ENCODE peak calls at places on chromosomes 4 and X, in six cellular contexts. Q is naive thymus-derived CD4-positive, alpha-beta T cell; D is breast epithelium; U is uterus; M is adrenal gland; Y is heart right ventricle. I is an unnamed sample. For H3K9me3 and H3K4me1, the result is how much of the 10 kb centered on the place peaks cover.

GRCh38 chrX:18874560-18875255 is 109.2 kb downstream of the PHKA2 start:
- DNase-seq in Q (no peak), D (no peak), U (no peak), M (no peak), Y (no peak), I (no peak)

GRCh38 chrX:2609431-2610238 is 81.5 kb upstream of the CD99 start:
- DNase-seq in Q (no peak), D (no peak), U (no peak), M (no peak), Y (no peak), I (no peak)

GRCh38 chr4:132333723-132334045 is 815.4 kb upstream of the PCDH10 start:
- DNase-seq in Q (no peak), D (no peak), U (no peak), M (no peak), Y (no peak), I (no peak)

GRCh38 chrX:124045109-124045508 is 83.6 kb downstream of the STAG2 start:
- DNase-seq in Q (no peak), D (no peak), U (no peak), M (no peak), Y (no peak), I (no peak)

GRCh38 chr4:48370260-48371134 is 29.2 kb downstream of the SLAIN2 start:
- DNase-seq in Q (no peak), D (no peak), U (no peak), M (no peak), Y (no peak), I (no peak)

GRCh38 chr4:113232194-113232593 is 182.7 kb downstream of the ANK2 start:
- DNase-seq in Q (no peak), D (no peak), U (no peak), M (no peak), Y (no peak), I (no peak)

GRCh38 chr4:178553201-178553600 is 1111.0 kb upstream of the AGA start:
- DNase-seq in Q (no peak), D (no peak), U (no peak), M (no peak), Y (no peak), I (no peak)

GRCh38 chrX:2819345-2820130 is 9.2 kb upstream of the GYG2 start:
- DNase-seq in Q (no peak), D (no peak), U (no peak), M (no peak), Y (no peak), I (no peak)

GRCh38 chrX:17521871-17522693 is 147.1 kb downstream of the NHS start:
- DNase-seq in Q (no peak), D (no peak), U (no peak), M (peak), Y (peak), I (no peak)

GRCh38 chr4:38160487-38161207 is 200.4 kb downstream of the PTTG2 start:
- DNase-seq in Q (no peak), D (no peak), U (peak), M (peak), Y (no peak), I (peak)

GRCh38 chr4:122894802-122895201 is 27.6 kb downstream of the NUDT6 start:
- DNase-seq in Q (no peak), D (no peak), U (no peak), M (no peak), Y (no peak), I (no peak)

GRCh38 chr4:17315459-17315858 is 196.4 kb downstream of the QDPR start:
- DNase-seq in Q (no peak), D (no peak), U (no peak), M (no peak), Y (no peak), I (no peak)

GRCh38 chrX:16695079-16695676 is 17.3 kb downstream of the CTPS2 start:
- DNase-seq in Q (peak), D (no peak), U (peak), M (peak), Y (peak), I (peak)

GRCh38 chr4:14095881-14096280 is 468.4 kb upstream of the BOD1L1 start:
- DNase-seq in Q (no peak), D (no peak), U (no peak), M (no peak), Y (no peak), I (no peak)
- H3K9me3 ChIP-seq in Q (under half), D (under half), U (under half), M (under half), Y (under half), I (under half)

GRCh38 chr4:1449833-1450741 is 43.8 kb upstream of the NKX1-1 start:
- DNase-seq in Q (no peak), D (peak), U (no peak), M (no peak), Y (no peak), I (no peak)
- H3K4me1 ChIP-seq in Q (under half), D (under half), U (under half), M (under half), Y (under half), I (under half)

DNA sequence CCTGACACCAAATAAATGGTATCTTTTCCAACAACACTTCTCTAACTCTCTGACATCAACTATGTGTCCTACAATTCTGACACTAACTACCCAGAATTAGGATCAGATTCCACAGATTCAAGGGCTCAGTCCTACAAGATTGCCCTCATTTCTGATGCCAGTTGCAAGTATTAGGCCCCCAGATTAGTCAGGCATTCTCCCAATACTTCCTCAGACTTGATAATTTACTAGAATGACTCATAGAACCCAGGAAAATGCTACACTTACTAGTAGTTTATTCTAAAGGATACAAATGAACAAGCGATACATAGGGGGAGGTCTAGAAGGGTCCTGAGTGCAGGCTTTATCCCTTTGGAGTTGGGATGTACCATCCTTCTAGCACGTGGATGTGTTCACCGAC is 8.5 kb downstream of the TIGD2 start:
- DNase-seq in Q (no peak), D (no peak), U (no peak), M (no peak), Y (no peak), I (no peak)
- H3K27ac ChIP-seq in Q (no peak), D (no peak), U (no peak), M (no peak), Y (no peak), I (no peak)

DNA sequence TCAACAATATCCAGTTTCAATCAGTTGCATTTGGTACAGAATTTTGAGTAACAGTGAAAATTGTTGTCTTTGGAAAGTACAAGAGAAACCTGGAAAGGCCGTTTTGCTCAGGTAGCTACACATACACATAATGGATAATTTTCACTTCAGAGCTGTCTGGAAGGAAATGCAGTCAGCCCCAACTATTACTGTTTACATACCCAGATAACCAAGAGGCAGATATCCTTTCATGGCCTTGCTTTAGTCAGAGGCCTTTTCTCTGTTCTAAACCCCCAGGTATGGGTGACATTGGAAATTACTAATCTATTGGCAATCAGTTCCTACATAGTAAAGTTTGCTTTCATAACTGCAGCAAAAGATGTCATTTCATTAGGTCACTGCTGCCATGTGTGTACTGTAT is 244.9 kb upstream of the EMCN start:
- DNase-seq in Q (no peak), D (no peak), U (no peak), M (no peak), Y (no peak), I (no peak)
- H3K9me3 ChIP-seq in Q (under half), D (under half), U (under half), M (under half), Y (under half), I (under half)

GRCh38 chr4:53014368-53014767 is 152.3 kb downstream of the RASL11B start:
- DNase-seq in Q (no peak), D (no peak), U (no peak), M (no peak), Y (no peak), I (peak)

GRCh38 chr4:53012738-53013137 is 150.6 kb downstream of the RASL11B start:
- DNase-seq in Q (no peak), D (no peak), U (no peak), M (no peak), Y (no peak), I (no peak)

GRCh38 chr4:53014881-53015280 is 152.8 kb downstream of the RASL11B start:
- DNase-seq in Q (no peak), D (no peak), U (no peak), M (no peak), Y (no peak), I (no peak)

GRCh38 chr4:53015681-53016080 is 153.6 kb downstream of the RASL11B start:
- DNase-seq in Q (no peak), D (no peak), U (peak), M (peak), Y (peak), I (peak)

DNA sequence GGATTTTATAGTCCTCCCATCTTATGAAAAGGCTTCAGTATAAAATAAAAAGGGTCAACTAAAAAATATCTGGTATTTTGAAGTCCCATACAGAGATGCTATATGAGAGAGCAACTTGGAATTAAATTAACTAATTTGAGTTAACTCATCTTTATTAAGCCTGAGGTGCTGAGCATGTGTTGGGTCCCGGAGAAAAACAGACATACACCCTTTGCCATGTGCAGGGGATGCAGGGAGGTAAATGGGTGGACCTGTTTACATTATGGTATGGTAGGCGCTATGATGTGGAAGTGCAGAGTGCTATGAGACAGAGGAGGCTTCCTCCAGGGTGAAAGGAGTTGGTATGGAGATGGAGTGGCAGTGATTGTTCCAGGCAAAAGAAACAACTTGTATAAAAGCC is 151.8 kb downstream of the RASL11B start:
- DNase-seq in Q (no peak), D (no peak), U (no peak), M (no peak), Y (no peak), I (no peak)
- H3K4me1 ChIP-seq in Q (under half), D (under half), U (under half), M (half or more), Y (half or more), I (half or more)